ENCODE peak calls at places on chromosomes 1 and 21, in nine cellular contexts. L, X, R, O, I, Q, A, N and D are unnamed samples.

GRCh38 chr1:201933840-201934430 is 12.4 kb downstream of the LMOD1 start:
- DNase-seq in L (no peak), X (no peak), R (no peak), O (no peak), I (no peak), Q (peak; percentile 59), A (no peak), N (no peak), D (no peak)

GRCh38 chr1:100793661-100794060 is 74.1 kb downstream of the VCAM1 start:
- DNase-seq in L (peak; percentile 3), X (no peak), R (no peak), O (no peak), I (no peak), Q (no peak), A (no peak), N (no peak), D (no peak)

GRCh38 chr1:66705100-66705499 is 47.2 kb upstream of the DYNLT5 start:
- DNase-seq in L (no peak), X (no peak), R (no peak), O (no peak), I (no peak), Q (no peak), A (no peak), N (no peak), D (peak; percentile 99)

GRCh38 chr21:45179568-45180288 is 105.3 kb downstream of the ADARB1 start:
- DNase-seq in L (no peak), X (no peak), R (no peak), O (no peak), I (peak; percentile 35), Q (no peak), A (no peak), N (no peak), D (no peak)

GRCh38 chr21:43281661-43282357 is 113.0 kb downstream of the CRYAA start:
- DNase-seq in L (no peak), X (no peak), R (no peak), O (no peak), I (peak; percentile 81), Q (no peak), A (no peak), N (no peak), D (no peak)

GRCh38 chr1:19495000-19495656 is 9.8 kb upstream of the CAPZB start:
- DNase-seq in L (no peak), X (no peak), R (no peak), O (no peak), I (no peak), Q (peak; percentile 62), A (no peak), N (no peak), D (no peak)

GRCh38 chr1:170290226-170290625 is 144.5 kb downstream of the NTMT2 start:
- DNase-seq in L (no peak), X (no peak), R (no peak), O (no peak), I (no peak), Q (no peak), A (no peak), N (no peak), D (no peak)

GRCh38 chr1:166193057-166193456 is 26.3 kb upstream of the FAM78B start:
- DNase-seq in L (no peak), X (no peak), R (no peak), O (no peak), I (no peak), Q (no peak), A (no peak), N (no peak), D (no peak)

GRCh38 chr1:234697741-234698140 is 87.8 kb upstream of the IRF2BP2 start:
- DNase-seq in L (no peak), X (no peak), R (no peak), O (no peak), I (no peak), Q (no peak), A (no peak), N (no peak), D (no peak)

GRCh38 chr1:26351591-26352337 is 2.2 kb downstream of the CRYBG2 start:
- DNase-seq in L (no peak), X (no peak), R (no peak), O (no peak), I (peak; percentile 16), Q (no peak), A (no peak), N (no peak), D (no peak)

GRCh38 chr1:40784141-40784770 is 669 bp downstream of the KCNQ4 start:
- DNase-seq in L (no peak), X (no peak), R (no peak), O (peak; percentile 83), I (peak; percentile 90), Q (no peak), A (no peak), N (no peak), D (no peak)

GRCh38 chr1:28281608-28282425 is 22.5 kb downstream of the SESN2 start:
- DNase-seq in L (no peak), X (no peak), R (no peak), O (no peak), I (no peak), Q (no peak), A (no peak), N (no peak), D (no peak)

GRCh38 chr1:25028910-25029599 is 99.0 kb upstream of the RUNX3 start:
- DNase-seq in L (no peak), X (no peak), R (no peak), O (no peak), I (peak; percentile 66), Q (no peak), A (no peak), N (no peak), D (no peak)

GRCh38 chr1:48054246-48054645 is 57.1 kb upstream of the TRABD2B start:
- DNase-seq in L (no peak), X (no peak), R (no peak), O (no peak), I (no peak), Q (no peak), A (no peak), N (no peak), D (no peak)

GRCh38 chr1:31447210-31447609 is 34.2 kb downstream of the SERINC2 start:
- DNase-seq in L (no peak), X (no peak), R (no peak), O (no peak), I (no peak), Q (no peak), A (no peak), N (no peak), D (no peak)

GRCh38 chr21:16402752-16403151 is 673.0 kb downstream of the USP25 start:
- DNase-seq in L (no peak), X (no peak), R (no peak), O (no peak), I (no peak), Q (peak; percentile 42), A (no peak), N (no peak), D (peak; percentile 66)

GRCh38 chr1:25469177-25469576 is 38.5 kb downstream of the MACO1 start:
- DNase-seq in L (no peak), X (no peak), R (no peak), O (no peak), I (no peak), Q (peak; percentile 20), A (no peak), N (no peak), D (no peak)

GRCh38 chr1:99557556-99558256 is 88.2 kb upstream of the PALMD start:
- DNase-seq in L (no peak), X (no peak), R (no peak), O (no peak), I (no peak), Q (peak; percentile 64), A (no peak), N (no peak), D (peak; percentile 20)

GRCh38 chr1:159008744-159009188 is 941 bp upstream of the IFI16 start:
- DNase-seq in L (no peak), X (no peak), R (no peak), O (no peak), I (no peak), Q (peak; percentile 44), A (no peak), N (no peak), D (peak; percentile 93)

GRCh38 chr1:168706376-168706995 is 22.5 kb downstream of the DPT start:
- DNase-seq in L (no peak), X (no peak), R (no peak), O (no peak), I (no peak), Q (no peak), A (no peak), N (no peak), D (no peak)

GRCh38 chr1:97919568-97920261 is 1.1 kb downstream of the DPYD start:
- DNase-seq in L (no peak), X (no peak), R (no peak), O (no peak), I (no peak), Q (peak; percentile 51), A (no peak), N (no peak), D (no peak)

GRCh38 chr1:178628637-178629548 is 96.2 kb upstream of the RALGPS2 start:
- DNase-seq in L (no peak), X (no peak), R (no peak), O (no peak), I (peak; percentile 51), Q (peak; percentile 78), A (no peak), N (no peak), D (no peak)

GRCh38 chr1:67573481-67573880 is 111.5 kb upstream of the GADD45A start:
- DNase-seq in L (no peak), X (no peak), R (no peak), O (no peak), I (no peak), Q (no peak), A (no peak), N (no peak), D (peak; percentile 57)

GRCh38 chr1:41313661-41314131 is 47.5 kb upstream of the FOXO6 start:
- DNase-seq in L (peak; percentile 8), X (no peak), R (no peak), O (peak; percentile 47), I (peak; percentile 75), Q (peak; percentile 26), A (no peak), N (no peak), D (no peak)

GRCh38 chr1:116491985-116492811 is 78.6 kb downstream of the CD58 start:
- DNase-seq in L (peak; percentile 2), X (no peak), R (no peak), O (peak; percentile 34), I (no peak), Q (peak; percentile 49), A (no peak), N (no peak), D (no peak)

GRCh38 chr1:110879758-110880606 is 7.0 kb downstream of the CD53 start:
- DNase-seq in L (no peak), X (no peak), R (no peak), O (no peak), I (no peak), Q (no peak), A (no peak), N (no peak), D (no peak)

GRCh38 chr21:20486303-20486702 is 511.9 kb upstream of the NCAM2 start:
- DNase-seq in L (no peak), X (no peak), R (no peak), O (no peak), I (no peak), Q (no peak), A (no peak), N (no peak), D (no peak)

GRCh38 chr1:153921080-153921802 is 1.5 kb downstream of the GATAD2B start:
- DNase-seq in L (no peak), X (no peak), R (no peak), O (no peak), I (no peak), Q (no peak), A (no peak), N (no peak), D (no peak)

GRCh38 chr1:60984066-60984799 is 98.1 kb upstream of the NFIA start:
- DNase-seq in L (no peak), X (no peak), R (no peak), O (no peak), I (no peak), Q (peak; percentile 83), A (no peak), N (no peak), D (no peak)

GRCh38 chr21:46035809-46036695 is 54.5 kb downstream of the COL6A1 start:
- DNase-seq in L (no peak), X (no peak), R (no peak), O (no peak), I (peak; percentile 50), Q (peak; percentile 87), A (no peak), N (no peak), D (no peak)

GRCh38 chr1:16719571-16720402 is 20.5 kb upstream of the RNU1-4 start:
- DNase-seq in L (no peak), X (no peak), R (no peak), O (peak; percentile 24), I (peak; percentile 63), Q (no peak), A (no peak), N (no peak), D (no peak)